ENCODE peak calls at places on chromosomes 4 and X, in five cellular contexts. T, G, S, H and X are unnamed samples.

GRCh38 chr4:107755841-107756356 is 35.9 kb upstream of the PAPSS1 start:
- DNase-seq in T (no peak), G (no peak), S (peak), H (peak), X (no peak)

GRCh38 chr4:128861856-128862518 is 52.5 kb downstream of the JADE1 start:
- DNase-seq in T (no peak), G (no peak), S (no peak), H (no peak), X (no peak)

GRCh38 chr4:169274033-169274432 is 3.3 kb upstream of the SH3RF1 start:
- DNase-seq in T (no peak), G (no peak), S (no peak), H (no peak), X (no peak)

GRCh38 chr4:47968847-47969246 is 47.6 kb downstream of the CNGA1 start:
- DNase-seq in T (no peak), G (no peak), S (no peak), H (no peak), X (no peak)

GRCh38 chrX:134725103-134725690 is 66.9 kb upstream of the PLAC1 start:
- DNase-seq in T (no peak), G (no peak), S (no peak), H (no peak), X (no peak)

GRCh38 chr4:15149842-15150592 is 147.7 kb downstream of the CPEB2 start:
- DNase-seq in T (peak), G (peak), S (peak), H (peak), X (peak)

GRCh38 chr4:42768125-42768748 is 111.3 kb upstream of the ATP8A1 start:
- DNase-seq in T (peak), G (no peak), S (no peak), H (no peak), X (no peak)

GRCh38 chrX:75151828-75152592 is 4.1 kb downstream of the ABCB7 start:
- DNase-seq in T (no peak), G (no peak), S (peak), H (no peak), X (no peak)

GRCh38 chrX:40244980-40245379 is 147.2 kb upstream of the BCOR start:
- DNase-seq in T (no peak), G (no peak), S (peak), H (no peak), X (peak)

GRCh38 chr4:762211-763190 is 56.9 kb downstream of the PCGF3 start:
- DNase-seq in T (no peak), G (peak), S (no peak), H (no peak), X (no peak)

GRCh38 chrX:129695937-129696336 is 41.2 kb upstream of the APLN start:
- DNase-seq in T (no peak), G (no peak), S (no peak), H (no peak), X (no peak)